ENCODE peak calls at places on chromosome 5, in seven cellular contexts. One of them, this sample, is unnamed.

GRCh38 chr5:145978672-145979071 is 42.3 kb downstream of the SH3RF2 start:
- DNase-seq in activated CD8-positive, alpha-beta memory T cell treated with anti-CD3 and anti-CD28 coated beads, Interleukin-2, amount 50 U/mL, for 4 hours: no peak
- DNase-seq in HCEC 1CT: no peak
- DNase-seq in PC-3: no peak
- DNase-seq in activated CD8-positive, alpha-beta T cell treated with anti-CD3 and anti-CD28 coated beads for 36 hours: no peak
- DNase-seq in HS-5: no peak
- DNase-seq in neural crest cell: no peak
- DNase-seq in this sample: no peak

GRCh38 chr5:76472338-76473336 is 69.6 kb downstream of the IQGAP2 start:
- DNase-seq in HCEC 1CT: peak
- DNase-seq in neural crest cell: no peak
- DNase-seq in activated CD8-positive, alpha-beta memory T cell treated with anti-CD3 and anti-CD28 coated beads, Interleukin-2, amount 50 U/mL, for 4 hours: no peak
- DNase-seq in PC-3: peak
- DNase-seq in activated CD8-positive, alpha-beta T cell treated with anti-CD3 and anti-CD28 coated beads for 36 hours: peak
- DNase-seq in HS-5: no peak
- DNase-seq in this sample: no peak

GRCh38 chr5:156920042-156920860 is 42.8 kb downstream of the TIMD4 start:
- DNase-seq in HS-5: no peak
- DNase-seq in activated CD8-positive, alpha-beta memory T cell treated with anti-CD3 and anti-CD28 coated beads, Interleukin-2, amount 50 U/mL, for 4 hours: peak
- DNase-seq in activated CD8-positive, alpha-beta T cell treated with anti-CD3 and anti-CD28 coated beads for 36 hours: peak
- DNase-seq in neural crest cell: no peak
- DNase-seq in PC-3: peak
- DNase-seq in HCEC 1CT: no peak
- DNase-seq in this sample: no peak

GRCh38 chr5:137648361-137648760 is 87.5 kb downstream of the KLHL3 start:
- DNase-seq in neural crest cell: no peak
- DNase-seq in PC-3: no peak
- DNase-seq in activated CD8-positive, alpha-beta T cell treated with anti-CD3 and anti-CD28 coated beads for 36 hours: no peak
- DNase-seq in activated CD8-positive, alpha-beta memory T cell treated with anti-CD3 and anti-CD28 coated beads, Interleukin-2, amount 50 U/mL, for 4 hours: no peak
- DNase-seq in HS-5: no peak
- DNase-seq in HCEC 1CT: no peak
- DNase-seq in this sample: no peak

GRCh38 chr5:135255461-135256178 is 143.4 kb downstream of the MACROH2A1 start:
- DNase-seq in activated CD8-positive, alpha-beta T cell treated with anti-CD3 and anti-CD28 coated beads for 36 hours: no peak
- DNase-seq in PC-3: no peak
- DNase-seq in HS-5: no peak
- DNase-seq in HCEC 1CT: no peak
- DNase-seq in activated CD8-positive, alpha-beta memory T cell treated with anti-CD3 and anti-CD28 coated beads, Interleukin-2, amount 50 U/mL, for 4 hours: no peak
- DNase-seq in neural crest cell: no peak
- DNase-seq in this sample: no peak

GRCh38 chr5:145450286-145450969 is 384.7 kb downstream of the PRELID2 start:
- DNase-seq in HCEC 1CT: no peak
- DNase-seq in neural crest cell: no peak
- DNase-seq in activated CD8-positive, alpha-beta T cell treated with anti-CD3 and anti-CD28 coated beads for 36 hours: no peak
- DNase-seq in activated CD8-positive, alpha-beta memory T cell treated with anti-CD3 and anti-CD28 coated beads, Interleukin-2, amount 50 U/mL, for 4 hours: no peak
- DNase-seq in HS-5: no peak
- DNase-seq in PC-3: no peak
- DNase-seq in this sample: no peak

GRCh38 chr5:110807174-110807573 is 68.4 kb downstream of the SLC25A46 start:
- DNase-seq in PC-3: no peak
- DNase-seq in activated CD8-positive, alpha-beta memory T cell treated with anti-CD3 and anti-CD28 coated beads, Interleukin-2, amount 50 U/mL, for 4 hours: no peak
- DNase-seq in activated CD8-positive, alpha-beta T cell treated with anti-CD3 and anti-CD28 coated beads for 36 hours: no peak
- DNase-seq in HS-5: no peak
- DNase-seq in neural crest cell: no peak
- DNase-seq in HCEC 1CT: peak
- DNase-seq in this sample: no peak

GRCh38 chr5:134242146-134242545 is 16.3 kb upstream of the PPP2CA start:
- DNase-seq in HS-5: no peak
- DNase-seq in activated CD8-positive, alpha-beta T cell treated with anti-CD3 and anti-CD28 coated beads for 36 hours: no peak
- DNase-seq in activated CD8-positive, alpha-beta memory T cell treated with anti-CD3 and anti-CD28 coated beads, Interleukin-2, amount 50 U/mL, for 4 hours: no peak
- DNase-seq in HCEC 1CT: peak
- DNase-seq in neural crest cell: no peak
- DNase-seq in PC-3: no peak
- DNase-seq in this sample: no peak

GRCh38 chr5:72185717-72186388 is 78.6 kb downstream of the MAP1B start:
- DNase-seq in activated CD8-positive, alpha-beta memory T cell treated with anti-CD3 and anti-CD28 coated beads, Interleukin-2, amount 50 U/mL, for 4 hours: no peak
- DNase-seq in activated CD8-positive, alpha-beta T cell treated with anti-CD3 and anti-CD28 coated beads for 36 hours: no peak
- DNase-seq in HCEC 1CT: no peak
- DNase-seq in neural crest cell: no peak
- DNase-seq in HS-5: no peak
- DNase-seq in PC-3: no peak
- DNase-seq in this sample: no peak

GRCh38 chr5:150448353-150448752 is 1.2 kb downstream of the RPS14 start:
- DNase-seq in PC-3: no peak
- DNase-seq in neural crest cell: no peak
- DNase-seq in activated CD8-positive, alpha-beta T cell treated with anti-CD3 and anti-CD28 coated beads for 36 hours: no peak
- DNase-seq in HCEC 1CT: no peak
- DNase-seq in HS-5: no peak
- DNase-seq in activated CD8-positive, alpha-beta memory T cell treated with anti-CD3 and anti-CD28 coated beads, Interleukin-2, amount 50 U/mL, for 4 hours: no peak
- DNase-seq in this sample: no peak

GRCh38 chr5:54091416-54092130 is 218.8 kb downstream of the ARL15 start:
- DNase-seq in HS-5: no peak
- DNase-seq in activated CD8-positive, alpha-beta T cell treated with anti-CD3 and anti-CD28 coated beads for 36 hours: no peak
- DNase-seq in neural crest cell: no peak
- DNase-seq in PC-3: no peak
- DNase-seq in HCEC 1CT: no peak
- DNase-seq in activated CD8-positive, alpha-beta memory T cell treated with anti-CD3 and anti-CD28 coated beads, Interleukin-2, amount 50 U/mL, for 4 hours: no peak
- DNase-seq in this sample: peak

GRCh38 chr5:141604318-141604717 is 14.5 kb downstream of the DIAPH1 start:
- DNase-seq in activated CD8-positive, alpha-beta T cell treated with anti-CD3 and anti-CD28 coated beads for 36 hours: peak
- DNase-seq in HCEC 1CT: peak
- DNase-seq in neural crest cell: no peak
- DNase-seq in HS-5: peak
- DNase-seq in PC-3: peak
- DNase-seq in activated CD8-positive, alpha-beta memory T cell treated with anti-CD3 and anti-CD28 coated beads, Interleukin-2, amount 50 U/mL, for 4 hours: no peak
- DNase-seq in this sample: peak

GRCh38 chr5:110109685-110110084 is 420.0 kb downstream of the MAN2A1 start:
- DNase-seq in PC-3: no peak
- DNase-seq in HS-5: no peak
- DNase-seq in activated CD8-positive, alpha-beta T cell treated with anti-CD3 and anti-CD28 coated beads for 36 hours: no peak
- DNase-seq in neural crest cell: no peak
- DNase-seq in HCEC 1CT: no peak
- DNase-seq in activated CD8-positive, alpha-beta memory T cell treated with anti-CD3 and anti-CD28 coated beads, Interleukin-2, amount 50 U/mL, for 4 hours: no peak
- DNase-seq in this sample: no peak

GRCh38 chr5:134553816-134554215 is 28.3 kb downstream of the JADE2 start:
- DNase-seq in PC-3: no peak
- DNase-seq in activated CD8-positive, alpha-beta memory T cell treated with anti-CD3 and anti-CD28 coated beads, Interleukin-2, amount 50 U/mL, for 4 hours: no peak
- DNase-seq in neural crest cell: no peak
- DNase-seq in HCEC 1CT: no peak
- DNase-seq in activated CD8-positive, alpha-beta T cell treated with anti-CD3 and anti-CD28 coated beads for 36 hours: no peak
- DNase-seq in HS-5: no peak
- DNase-seq in this sample: no peak

GRCh38 chr5:119355244-119355635 is 579 bp upstream of the TNFAIP8 start:
- DNase-seq in activated CD8-positive, alpha-beta memory T cell treated with anti-CD3 and anti-CD28 coated beads, Interleukin-2, amount 50 U/mL, for 4 hours: peak
- DNase-seq in HCEC 1CT: no peak
- DNase-seq in PC-3: peak
- DNase-seq in HS-5: no peak
- DNase-seq in neural crest cell: no peak
- DNase-seq in activated CD8-positive, alpha-beta T cell treated with anti-CD3 and anti-CD28 coated beads for 36 hours: peak
- DNase-seq in this sample: no peak

GRCh38 chr5:134394932-134395331 is 16.7 kb downstream of the CDKN2AIPNL start:
- DNase-seq in HCEC 1CT: no peak
- DNase-seq in activated CD8-positive, alpha-beta memory T cell treated with anti-CD3 and anti-CD28 coated beads, Interleukin-2, amount 50 U/mL, for 4 hours: no peak
- DNase-seq in neural crest cell: no peak
- DNase-seq in PC-3: no peak
- DNase-seq in HS-5: no peak
- DNase-seq in activated CD8-positive, alpha-beta T cell treated with anti-CD3 and anti-CD28 coated beads for 36 hours: no peak
- DNase-seq in this sample: no peak

GRCh38 chr5:145568581-145568980 is 266.6 kb downstream of the PRELID2 start:
- DNase-seq in activated CD8-positive, alpha-beta T cell treated with anti-CD3 and anti-CD28 coated beads for 36 hours: no peak
- DNase-seq in activated CD8-positive, alpha-beta memory T cell treated with anti-CD3 and anti-CD28 coated beads, Interleukin-2, amount 50 U/mL, for 4 hours: no peak
- DNase-seq in neural crest cell: no peak
- DNase-seq in HCEC 1CT: peak
- DNase-seq in HS-5: no peak
- DNase-seq in PC-3: peak
- DNase-seq in this sample: no peak

GRCh38 chr5:7745882-7746735 is 104.8 kb downstream of the CFAP90 start:
- DNase-seq in activated CD8-positive, alpha-beta T cell treated with anti-CD3 and anti-CD28 coated beads for 36 hours: peak
- DNase-seq in HS-5: peak
- DNase-seq in PC-3: peak
- DNase-seq in activated CD8-positive, alpha-beta memory T cell treated with anti-CD3 and anti-CD28 coated beads, Interleukin-2, amount 50 U/mL, for 4 hours: peak
- DNase-seq in HCEC 1CT: peak
- DNase-seq in neural crest cell: peak
- DNase-seq in this sample: no peak

GRCh38 chr5:7374186-7374585 is 21.8 kb upstream of the ADCY2 start:
- DNase-seq in PC-3: no peak
- DNase-seq in activated CD8-positive, alpha-beta memory T cell treated with anti-CD3 and anti-CD28 coated beads, Interleukin-2, amount 50 U/mL, for 4 hours: no peak
- DNase-seq in neural crest cell: no peak
- DNase-seq in HCEC 1CT: no peak
- DNase-seq in activated CD8-positive, alpha-beta T cell treated with anti-CD3 and anti-CD28 coated beads for 36 hours: no peak
- DNase-seq in HS-5: no peak
- DNase-seq in this sample: no peak

GRCh38 chr5:135448796-135449507 is 1.8 kb upstream of the DCANP1 start:
- DNase-seq in activated CD8-positive, alpha-beta T cell treated with anti-CD3 and anti-CD28 coated beads for 36 hours: no peak
- DNase-seq in activated CD8-positive, alpha-beta memory T cell treated with anti-CD3 and anti-CD28 coated beads, Interleukin-2, amount 50 U/mL, for 4 hours: no peak
- DNase-seq in neural crest cell: no peak
- DNase-seq in PC-3: no peak
- DNase-seq in HS-5: no peak
- DNase-seq in HCEC 1CT: no peak
- DNase-seq in this sample: no peak

GRCh38 chr5:135067587-135067986 is 33.6 kb upstream of the PITX1 start:
- DNase-seq in HCEC 1CT: no peak
- DNase-seq in PC-3: no peak
- DNase-seq in activated CD8-positive, alpha-beta T cell treated with anti-CD3 and anti-CD28 coated beads for 36 hours: no peak
- DNase-seq in activated CD8-positive, alpha-beta memory T cell treated with anti-CD3 and anti-CD28 coated beads, Interleukin-2, amount 50 U/mL, for 4 hours: no peak
- DNase-seq in neural crest cell: no peak
- DNase-seq in HS-5: no peak
- DNase-seq in this sample: no peak

GRCh38 chr5:154646841-154647759 is 108.1 kb upstream of the LARP1 start:
- DNase-seq in HS-5: no peak
- DNase-seq in neural crest cell: no peak
- DNase-seq in activated CD8-positive, alpha-beta T cell treated with anti-CD3 and anti-CD28 coated beads for 36 hours: peak
- DNase-seq in activated CD8-positive, alpha-beta memory T cell treated with anti-CD3 and anti-CD28 coated beads, Interleukin-2, amount 50 U/mL, for 4 hours: peak
- DNase-seq in PC-3: peak
- DNase-seq in HCEC 1CT: no peak
- DNase-seq in this sample: peak

GRCh38 chr5:127696688-127697087 is 6.5 kb upstream of the CCDC192 start:
- DNase-seq in activated CD8-positive, alpha-beta memory T cell treated with anti-CD3 and anti-CD28 coated beads, Interleukin-2, amount 50 U/mL, for 4 hours: no peak
- DNase-seq in neural crest cell: no peak
- DNase-seq in PC-3: peak
- DNase-seq in activated CD8-positive, alpha-beta T cell treated with anti-CD3 and anti-CD28 coated beads for 36 hours: no peak
- DNase-seq in HCEC 1CT: peak
- DNase-seq in HS-5: peak
- DNase-seq in this sample: no peak

GRCh38 chr5:64972591-64972990 is 203.9 kb downstream of the CWC27 start:
- DNase-seq in neural crest cell: no peak
- DNase-seq in HCEC 1CT: peak
- DNase-seq in HS-5: no peak
- DNase-seq in PC-3: no peak
- DNase-seq in activated CD8-positive, alpha-beta memory T cell treated with anti-CD3 and anti-CD28 coated beads, Interleukin-2, amount 50 U/mL, for 4 hours: no peak
- DNase-seq in activated CD8-positive, alpha-beta T cell treated with anti-CD3 and anti-CD28 coated beads for 36 hours: no peak
- DNase-seq in this sample: no peak

GRCh38 chr5:173327084-173327947 is 898 bp downstream of the STC2 start:
- DNase-seq in activated CD8-positive, alpha-beta T cell treated with anti-CD3 and anti-CD28 coated beads for 36 hours: peak
- DNase-seq in PC-3: no peak
- DNase-seq in activated CD8-positive, alpha-beta memory T cell treated with anti-CD3 and anti-CD28 coated beads, Interleukin-2, amount 50 U/mL, for 4 hours: no peak
- DNase-seq in HCEC 1CT: peak
- DNase-seq in HS-5: no peak
- DNase-seq in neural crest cell: no peak
- DNase-seq in this sample: no peak

GRCh38 chr5:1325191-1325741 is 19.6 kb downstream of the CLPTM1L start:
- DNase-seq in neural crest cell: no peak
- DNase-seq in PC-3: no peak
- DNase-seq in HS-5: no peak
- DNase-seq in activated CD8-positive, alpha-beta memory T cell treated with anti-CD3 and anti-CD28 coated beads, Interleukin-2, amount 50 U/mL, for 4 hours: peak
- DNase-seq in HCEC 1CT: no peak
- DNase-seq in activated CD8-positive, alpha-beta T cell treated with anti-CD3 and anti-CD28 coated beads for 36 hours: no peak
- DNase-seq in this sample: no peak

GRCh38 chr5:139700711-139701693 is 52.9 kb downstream of the CXXC5 start:
- DNase-seq in PC-3: no peak
- DNase-seq in HCEC 1CT: no peak
- DNase-seq in neural crest cell: no peak
- DNase-seq in activated CD8-positive, alpha-beta memory T cell treated with anti-CD3 and anti-CD28 coated beads, Interleukin-2, amount 50 U/mL, for 4 hours: no peak
- DNase-seq in HS-5: no peak
- DNase-seq in activated CD8-positive, alpha-beta T cell treated with anti-CD3 and anti-CD28 coated beads for 36 hours: peak
- DNase-seq in this sample: no peak

GRCh38 chr5:61416010-61416409 is 84.0 kb downstream of the ZSWIM6 start:
- DNase-seq in neural crest cell: no peak
- DNase-seq in HS-5: no peak
- DNase-seq in activated CD8-positive, alpha-beta memory T cell treated with anti-CD3 and anti-CD28 coated beads, Interleukin-2, amount 50 U/mL, for 4 hours: no peak
- DNase-seq in PC-3: peak
- DNase-seq in activated CD8-positive, alpha-beta T cell treated with anti-CD3 and anti-CD28 coated beads for 36 hours: no peak
- DNase-seq in HCEC 1CT: no peak
- DNase-seq in this sample: no peak

GRCh38 chr5:158552241-158552640 is 547.5 kb downstream of the EBF1 start:
- DNase-seq in HCEC 1CT: no peak
- DNase-seq in activated CD8-positive, alpha-beta T cell treated with anti-CD3 and anti-CD28 coated beads for 36 hours: no peak
- DNase-seq in activated CD8-positive, alpha-beta memory T cell treated with anti-CD3 and anti-CD28 coated beads, Interleukin-2, amount 50 U/mL, for 4 hours: no peak
- DNase-seq in PC-3: no peak
- DNase-seq in neural crest cell: no peak
- DNase-seq in HS-5: no peak
- DNase-seq in this sample: no peak

GRCh38 chr5:98064118-98064517 is 709.3 kb upstream of the RGMB start:
- DNase-seq in HCEC 1CT: no peak
- DNase-seq in HS-5: no peak
- DNase-seq in PC-3: no peak
- DNase-seq in neural crest cell: no peak
- DNase-seq in activated CD8-positive, alpha-beta T cell treated with anti-CD3 and anti-CD28 coated beads for 36 hours: no peak
- DNase-seq in activated CD8-positive, alpha-beta memory T cell treated with anti-CD3 and anti-CD28 coated beads, Interleukin-2, amount 50 U/mL, for 4 hours: no peak
- DNase-seq in this sample: no peak

GRCh38 chr5:67453526-67453925 is 256.9 kb upstream of the CD180 start:
- DNase-seq in neural crest cell: no peak
- DNase-seq in HS-5: no peak
- DNase-seq in HCEC 1CT: no peak
- DNase-seq in activated CD8-positive, alpha-beta T cell treated with anti-CD3 and anti-CD28 coated beads for 36 hours: no peak
- DNase-seq in PC-3: no peak
- DNase-seq in activated CD8-positive, alpha-beta memory T cell treated with anti-CD3 and anti-CD28 coated beads, Interleukin-2, amount 50 U/mL, for 4 hours: no peak
- DNase-seq in this sample: no peak

GRCh38 chr5:159459951-159460538 is 129.8 kb upstream of the IL12B start:
- DNase-seq in neural crest cell: no peak
- DNase-seq in activated CD8-positive, alpha-beta memory T cell treated with anti-CD3 and anti-CD28 coated beads, Interleukin-2, amount 50 U/mL, for 4 hours: no peak
- DNase-seq in PC-3: peak
- DNase-seq in HS-5: no peak
- DNase-seq in HCEC 1CT: no peak
- DNase-seq in activated CD8-positive, alpha-beta T cell treated with anti-CD3 and anti-CD28 coated beads for 36 hours: peak
- DNase-seq in this sample: no peak

GRCh38 chr5:59187772-59188347 is 605.0 kb downstream of the RAB3C start:
- DNase-seq in PC-3: no peak
- DNase-seq in activated CD8-positive, alpha-beta T cell treated with anti-CD3 and anti-CD28 coated beads for 36 hours: no peak
- DNase-seq in HCEC 1CT: peak
- DNase-seq in activated CD8-positive, alpha-beta memory T cell treated with anti-CD3 and anti-CD28 coated beads, Interleukin-2, amount 50 U/mL, for 4 hours: no peak
- DNase-seq in HS-5: no peak
- DNase-seq in neural crest cell: no peak
- DNase-seq in this sample: no peak

GRCh38 chr5:126676195-126676624 is 75.5 kb downstream of the PHAX start:
- DNase-seq in HCEC 1CT: peak
- DNase-seq in HS-5: no peak
- DNase-seq in neural crest cell: peak
- DNase-seq in activated CD8-positive, alpha-beta memory T cell treated with anti-CD3 and anti-CD28 coated beads, Interleukin-2, amount 50 U/mL, for 4 hours: peak
- DNase-seq in activated CD8-positive, alpha-beta T cell treated with anti-CD3 and anti-CD28 coated beads for 36 hours: peak
- DNase-seq in PC-3: peak
- DNase-seq in this sample: no peak

GRCh38 chr5:350355-350754 is 28.8 kb downstream of the AHRR start:
- DNase-seq in activated CD8-positive, alpha-beta memory T cell treated with anti-CD3 and anti-CD28 coated beads, Interleukin-2, amount 50 U/mL, for 4 hours: no peak
- DNase-seq in neural crest cell: no peak
- DNase-seq in activated CD8-positive, alpha-beta T cell treated with anti-CD3 and anti-CD28 coated beads for 36 hours: no peak
- DNase-seq in HS-5: no peak
- DNase-seq in HCEC 1CT: no peak
- DNase-seq in PC-3: no peak
- DNase-seq in this sample: no peak

GRCh38 chr5:173542159-173542558 is 74.3 kb downstream of the BOD1 start:
- DNase-seq in activated CD8-positive, alpha-beta T cell treated with anti-CD3 and anti-CD28 coated beads for 36 hours: no peak
- DNase-seq in HCEC 1CT: no peak
- DNase-seq in HS-5: no peak
- DNase-seq in neural crest cell: no peak
- DNase-seq in activated CD8-positive, alpha-beta memory T cell treated with anti-CD3 and anti-CD28 coated beads, Interleukin-2, amount 50 U/mL, for 4 hours: no peak
- DNase-seq in PC-3: no peak
- DNase-seq in this sample: no peak

GRCh38 chr5:31380049-31380448 is 151.8 kb downstream of the DROSHA start:
- DNase-seq in HS-5: no peak
- DNase-seq in neural crest cell: no peak
- DNase-seq in activated CD8-positive, alpha-beta T cell treated with anti-CD3 and anti-CD28 coated beads for 36 hours: no peak
- DNase-seq in PC-3: no peak
- DNase-seq in HCEC 1CT: no peak
- DNase-seq in activated CD8-positive, alpha-beta memory T cell treated with anti-CD3 and anti-CD28 coated beads, Interleukin-2, amount 50 U/mL, for 4 hours: no peak
- DNase-seq in this sample: no peak

GRCh38 chr5:138594305-138595058 is 19.3 kb upstream of the HSPA9 start:
- DNase-seq in HS-5: no peak
- DNase-seq in PC-3: no peak
- DNase-seq in activated CD8-positive, alpha-beta T cell treated with anti-CD3 and anti-CD28 coated beads for 36 hours: no peak
- DNase-seq in HCEC 1CT: no peak
- DNase-seq in neural crest cell: no peak
- DNase-seq in activated CD8-positive, alpha-beta memory T cell treated with anti-CD3 and anti-CD28 coated beads, Interleukin-2, amount 50 U/mL, for 4 hours: no peak
- DNase-seq in this sample: no peak

This sample was measured in epithelial cell of prostate.